ENCODE peak calls at places on chromosomes 1 and 21, in nine cellular contexts. D is epithelial cell of proximal tubule, U is IMR-90, R is RWPE1, A is nephron progenitor cell, P is fibroblast of lung, X is heart right ventricle, M is esophagus muscularis mucosa, K is neural crest cell. H is an unnamed sample.

GRCh38 chr1:167663002-167663772 is 33.2 kb downstream of the RCSD1 start:
- DNase-seq in K (no peak), A (peak), D (peak), M (no peak), U (peak), R (peak), P (peak), X (peak), H (peak)

GRCh38 chr1:201539561-201540404 is 856 bp downstream of the NAV1 start:
- DNase-seq in A (peak), P (peak), D (no peak), M (no peak), R (no peak), K (peak), X (peak), U (peak), H (peak)

GRCh38 chr1:9590945-9591668 is 2.4 kb downstream of the TMEM201 start:
- DNase-seq in D (no peak), K (no peak), R (no peak), X (no peak), M (no peak), P (no peak), A (no peak), U (no peak), H (no peak)

GRCh38 chr21:26389971-26390641 is 183.0 kb downstream of the CYYR1 start:
- DNase-seq in K (no peak), P (peak), R (peak), D (peak), A (no peak), X (no peak), U (peak), M (no peak), H (peak)

GRCh38 chr1:193408782-193409293 is 222.4 kb upstream of the B3GALT2 start:
- DNase-seq in A (no peak), P (peak), D (peak), X (peak), R (no peak), U (peak), M (no peak), K (no peak), H (peak)

GRCh38 chr1:46411601-46412341 is 17.7 kb downstream of the FAAH start:
- DNase-seq in U (no peak), P (no peak), K (no peak), R (no peak), A (peak), X (no peak), D (no peak), M (no peak), H (no peak)

GRCh38 chr1:236204043-236204442 is 61.7 kb downstream of the GPR137B start:
- DNase-seq in X (no peak), D (no peak), U (peak), P (no peak), A (no peak), K (no peak), M (no peak), R (no peak), H (peak)

GRCh38 chr1:1081311-1082238 is 7.5 kb upstream of the RNF223 start:
- DNase-seq in D (no peak), K (no peak), R (no peak), U (no peak), P (no peak), X (peak), A (no peak), M (no peak), H (no peak)

GRCh38 chr1:227896710-227897655 is 50.7 kb downstream of the WNT9A start:
- DNase-seq in A (no peak), D (no peak), U (no peak), P (no peak), R (no peak), K (no peak), X (no peak), M (no peak), H (no peak)

GRCh38 chr1:11134352-11135266 is 34.9 kb upstream of the EXOSC10 start:
- DNase-seq in P (peak), R (peak), D (no peak), M (no peak), U (peak), X (no peak), K (no peak), A (no peak), H (peak)

GRCh38 chr21:41130883-41131282 is 37.1 kb upstream of the BACE2 start:
- DNase-seq in A (no peak), P (no peak), R (no peak), K (no peak), U (no peak), D (no peak), M (no peak), X (no peak), H (no peak)

GRCh38 chr1:243286409-243287127 is 30.7 kb downstream of the SDCCAG8 start:
- DNase-seq in U (peak), A (no peak), R (no peak), D (no peak), P (peak), M (no peak), X (no peak), K (no peak), H (no peak)

GRCh38 chr1:23169727-23170335 is 1.2 kb upstream of the LUZP1 start:
- DNase-seq in R (no peak), M (no peak), U (peak), P (peak), D (no peak), A (peak), K (no peak), X (peak), H (peak)

GRCh38 chr1:28416509-28417194 is 47.1 kb downstream of the PHACTR4 start:
- DNase-seq in X (no peak), P (peak), D (no peak), M (no peak), R (no peak), U (no peak), K (no peak), A (no peak), H (peak)

GRCh38 chr1:54337034-54337433 is 69.2 kb downstream of the SSBP3 start:
- DNase-seq in R (no peak), P (no peak), U (no peak), M (no peak), A (no peak), X (no peak), D (no peak), K (no peak), H (no peak)

GRCh38 chr1:155989242-155989991 is 11.1 kb upstream of the ARHGEF2 start:
- DNase-seq in X (peak), K (peak), R (peak), P (peak), U (peak), A (peak), D (no peak), M (peak), H (peak)

GRCh38 chr1:86018311-86018923 is 138.2 kb downstream of the COL24A1 start:
- DNase-seq in A (peak), D (no peak), K (peak), X (no peak), M (no peak), R (peak), U (peak), P (peak), H (peak)

GRCh38 chr1:112717263-112717662 is 2.1 kb upstream of the PPM1J start:
- DNase-seq in M (no peak), P (no peak), A (no peak), R (no peak), K (no peak), U (no peak), D (no peak), X (no peak), H (no peak)

GRCh38 chr1:15107897-15108296 is 45.6 kb upstream of the TMEM51 start:
- DNase-seq in X (no peak), U (no peak), P (no peak), A (no peak), M (no peak), D (no peak), K (no peak), R (no peak), H (no peak)

GRCh38 chr1:15110128-15110866 is 43.2 kb upstream of the TMEM51 start:
- DNase-seq in A (no peak), R (no peak), K (no peak), X (no peak), P (no peak), U (no peak), D (no peak), M (no peak), H (no peak)

GRCh38 chr1:15111597-15111996 is 42.0 kb upstream of the TMEM51 start:
- DNase-seq in U (no peak), X (no peak), R (no peak), D (no peak), P (no peak), M (no peak), A (no peak), K (no peak), H (no peak)

GRCh38 chr1:15107052-15107687 is 46.4 kb upstream of the TMEM51 start:
- DNase-seq in P (no peak), X (no peak), U (no peak), K (no peak), A (no peak), D (no peak), R (no peak), M (no peak), H (no peak)

GRCh38 chr1:15110867-15111230 is 42.7 kb upstream of the TMEM51 start:
- DNase-seq in A (no peak), X (no peak), R (no peak), D (no peak), M (no peak), U (no peak), P (no peak), K (no peak), H (no peak)
- TF ChIP-seq CTCF in A (no peak), X (no peak), R (no peak), D (peak), M (no peak), U (no peak), P (no peak), K (no peak), H (no peak)

DNA sequence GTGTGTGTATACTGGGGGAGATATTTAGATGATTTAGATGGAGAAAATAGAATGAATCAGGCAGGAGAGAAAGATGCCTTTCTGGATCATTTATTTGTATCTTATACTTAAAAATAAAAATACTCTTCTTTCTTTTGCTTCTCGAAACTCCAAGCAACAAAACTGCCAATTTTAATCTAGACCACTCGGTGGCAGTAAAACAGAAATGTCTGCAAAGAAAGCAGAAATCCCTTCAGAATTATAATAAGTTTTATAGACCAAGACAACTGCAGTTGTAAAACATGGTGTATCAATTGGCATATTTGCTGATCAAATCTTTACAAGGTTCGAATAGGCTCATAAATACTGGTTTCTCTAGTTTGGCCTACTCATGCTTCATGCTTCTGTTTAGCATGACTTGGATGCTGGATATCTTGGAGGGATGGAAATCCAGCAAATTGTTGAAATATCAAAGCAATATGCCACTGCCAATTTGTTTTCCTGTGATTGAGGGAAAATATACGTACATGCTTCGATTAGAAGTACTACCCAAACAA is 15.1 kb upstream of the C1orf87 start:
- DNase-seq in A (no peak), K (no peak), X (no peak), P (no peak), M (no peak), U (no peak), D (no peak), R (no peak), H (no peak)
- TF ChIP-seq CTCF in A (no peak), K (peak), X (no peak), P (peak), M (no peak), U (no peak), D (peak), R (peak), H (no peak)

DNA sequence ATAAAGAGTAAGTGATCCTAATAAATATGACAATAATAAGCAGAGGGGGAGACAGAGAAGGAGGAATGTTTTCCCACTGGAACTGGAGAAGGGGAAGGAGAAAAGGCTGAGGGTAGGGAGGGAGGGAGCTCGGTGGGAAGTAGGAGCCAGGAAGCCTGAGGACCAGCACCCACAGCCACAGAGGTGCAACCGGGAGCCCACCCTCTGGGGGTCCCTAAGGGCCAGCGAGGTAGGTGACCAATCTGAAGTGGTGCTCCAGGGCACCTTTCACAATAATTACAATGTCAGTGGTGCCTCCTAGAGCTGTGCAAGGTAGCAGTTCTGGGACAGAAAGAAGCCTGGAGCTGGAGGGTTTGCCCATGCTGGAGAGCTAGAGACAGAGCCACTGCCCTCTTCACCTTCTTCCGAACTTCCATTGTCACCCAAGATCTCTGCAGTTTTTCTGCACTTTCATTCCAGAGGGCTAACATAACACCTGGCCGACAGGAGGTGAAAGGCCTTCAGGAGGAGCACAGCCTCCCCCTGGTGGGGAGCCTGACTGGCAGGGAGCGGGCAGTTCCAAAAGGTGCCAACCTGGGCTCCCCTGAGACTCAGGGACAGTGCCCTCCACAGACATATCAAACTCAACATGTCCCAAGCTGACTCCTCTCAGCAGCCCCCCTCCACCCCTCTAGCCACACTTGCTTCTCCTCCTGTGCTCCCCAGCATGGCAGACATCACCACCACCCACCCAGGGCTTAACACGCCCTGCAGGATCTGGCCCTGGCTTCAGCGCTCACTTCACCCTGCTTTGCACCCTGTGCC is 4.0 kb upstream of the AHCYL1 start:
- DNase-seq in X (peak), R (peak), P (no peak), K (no peak), D (no peak), U (no peak), M (no peak), A (no peak), H (peak)
- TF ChIP-seq CTCF in X (peak), R (peak), P (peak), K (no peak), D (peak), U (peak), M (peak), A (peak), H (peak)

GRCh38 chr1:96833376-96833775 is 111.8 kb downstream of the PTBP2 start:
- DNase-seq in R (no peak), K (no peak), U (no peak), P (no peak), D (no peak), A (no peak), X (no peak), M (no peak), H (no peak)
- TF ChIP-seq CTCF in R (no peak), K (no peak), U (no peak), P (no peak), D (no peak), A (no peak), X (no peak), M (no peak), H (no peak)

H was measured in epithelial cell of esophagus.